ENCODE peak calls at places on chromosomes 12 and 14, in five cellular contexts. I, B, A, F and N are unnamed samples.

GRCh38 chr12:93518725-93519124 is 51.4 kb downstream of the MRPL42 start:
- DNase-seq in B (no peak), I (no peak), F (no peak), A (no peak), N (no peak)

GRCh38 chr14:100807979-100808734 is 17.8 kb upstream of the MEG3 start:
- DNase-seq in F (no peak), B (no peak), I (no peak), A (no peak), N (no peak)

GRCh38 chr12:85363382-85364190 is 83.6 kb downstream of the ALX1 start:
- DNase-seq in I (no peak), A (peak; percentile 60), B (no peak), F (no peak), N (no peak)

GRCh38 chr12:138898-139534 is 72.4 kb downstream of the IQSEC3 start:
- DNase-seq in I (peak; percentile 22), F (no peak), B (peak; percentile 29), A (no peak), N (peak; percentile 30)

GRCh38 chr14:23141706-23142467 is 22.8 kb upstream of the CEBPE start:
- DNase-seq in A (no peak), F (no peak), I (peak; percentile 78), B (peak; percentile 79), N (peak; percentile 68)

GRCh38 chr14:95048771-95049312 is 108.5 kb downstream of the DICER1 start:
- DNase-seq in B (no peak), F (no peak), A (no peak), I (no peak), N (peak; percentile 6)

GRCh38 chr12:130818381-130819247 is 20.4 kb downstream of the STX2 start:
- DNase-seq in A (peak; percentile 24), I (peak; percentile 65), F (peak; percentile 46), B (peak; percentile 67), N (peak; percentile 55)

GRCh38 chr14:69682607-69683263 is 71.3 kb downstream of the SUSD6 start:
- DNase-seq in F (no peak), B (no peak), A (no peak), I (no peak), N (no peak)

GRCh38 chr14:79271122-79271521 is 940.2 kb downstream of the DIO2 start:
- DNase-seq in A (no peak), I (no peak), F (no peak), B (no peak), N (no peak)

GRCh38 chr14:39946796-39947195 is 514.6 kb upstream of the FBXO33 start:
- DNase-seq in A (no peak), I (no peak), F (no peak), B (no peak), N (no peak)

GRCh38 chr12:52434096-52434733 is at the start of gene KRT75:
- DNase-seq in F (no peak), A (no peak), I (no peak), B (no peak), N (no peak)

GRCh38 chr12:96350982-96351381 is 49.3 kb downstream of the CDK17 start:
- DNase-seq in F (no peak), B (no peak), I (no peak), A (no peak), N (no peak)

GRCh38 chr12:89244536-89244935 is 107.8 kb downstream of the DUSP6 start:
- DNase-seq in I (no peak), A (no peak), F (no peak), B (no peak), N (no peak)

GRCh38 chr14:33120341-33120740 is 181.7 kb downstream of the NPAS3 start:
- DNase-seq in I (no peak), B (no peak), F (no peak), A (no peak), N (no peak)

GRCh38 chr14:24095196-24096068 is 1.3 kb downstream of the PCK2 start:
- DNase-seq in F (no peak), A (peak; percentile 61), I (peak; percentile 46), B (peak; percentile 43), N (peak; percentile 43)

GRCh38 chr14:105090493-105091334 is 25.5 kb upstream of the GPR132 start:
- DNase-seq in F (peak; percentile 67), I (peak; percentile 86), B (peak; percentile 87), A (peak; percentile 79), N (peak; percentile 75)

GRCh38 chr12:130424858-130425697 is 87.4 kb downstream of the PIWIL1 start:
- DNase-seq in A (no peak), F (no peak), I (no peak), B (no peak), N (no peak)

GRCh38 chr12:64800640-64801039 is 23.8 kb upstream of the TBC1D30 start:
- DNase-seq in A (no peak), I (no peak), F (no peak), B (no peak), N (no peak)

GRCh38 chr12:72612171-72612570 is 340.0 kb downstream of the TRHDE start:
- DNase-seq in I (no peak), B (no peak), F (no peak), A (no peak), N (no peak)

GRCh38 chr14:99280852-99281251 is 8.9 kb upstream of the BCL11B start:
- DNase-seq in I (no peak), B (no peak), A (no peak), F (no peak), N (no peak)

GRCh38 chr12:41819948-41820347 is 324.7 kb downstream of the GXYLT1 start:
- DNase-seq in F (no peak), A (no peak), I (no peak), B (no peak), N (no peak)

GRCh38 chr12:16658699-16659098 is 52.7 kb upstream of the LMO3 start:
- DNase-seq in I (no peak), F (no peak), B (no peak), A (no peak), N (no peak)

GRCh38 chr14:99389171-99389826 is 91.4 kb downstream of the SETD3 start:
- DNase-seq in I (peak; percentile 51), A (no peak), B (no peak), F (no peak), N (no peak)

DNA sequence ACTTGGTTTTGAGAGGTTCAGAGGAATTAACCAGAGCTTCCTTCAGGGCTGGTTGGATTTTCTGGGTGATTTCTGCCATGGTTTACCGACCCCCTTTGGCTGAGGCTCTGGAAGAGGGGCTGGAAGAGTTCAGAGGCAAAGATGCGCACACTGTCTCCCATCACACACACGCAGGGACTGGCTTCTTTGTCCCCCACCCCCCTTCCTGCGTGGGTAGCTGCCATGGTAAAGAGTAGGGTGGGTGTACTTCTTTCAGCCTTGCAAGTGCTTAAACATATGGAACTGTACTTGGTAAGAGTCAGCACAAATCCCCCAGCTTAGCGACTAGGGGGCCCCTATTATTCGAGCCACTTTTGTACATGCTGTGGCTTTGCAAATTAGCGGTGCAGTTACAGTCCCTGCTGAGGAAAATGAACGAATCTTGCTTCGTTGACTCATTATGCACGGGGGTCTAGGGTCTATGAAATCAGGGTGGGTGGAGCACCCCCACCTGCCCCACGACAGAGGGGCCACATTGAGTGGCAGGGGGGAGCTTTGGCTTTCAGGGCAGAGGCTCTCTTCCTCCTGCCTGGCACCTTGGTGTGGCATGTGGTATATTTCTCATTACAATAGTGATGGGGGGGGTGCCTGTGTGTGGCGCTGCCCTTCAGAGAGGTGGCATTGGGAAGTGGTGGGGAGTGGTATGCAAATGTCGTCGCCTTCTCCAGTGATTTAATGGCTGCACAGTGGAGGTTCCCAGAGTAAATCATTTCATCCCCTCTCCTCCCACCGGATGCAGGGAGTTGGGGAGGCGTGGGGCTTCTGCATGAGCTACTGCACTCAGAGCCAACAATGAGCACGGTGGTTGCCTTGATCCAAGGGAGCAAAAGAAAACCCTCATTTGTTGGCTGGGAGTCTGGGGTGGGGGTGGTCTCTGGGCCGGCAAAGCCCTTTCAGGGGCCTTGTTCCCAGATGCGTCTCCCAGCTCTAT is 124.0 kb downstream of the AACS start:
- DNase-seq in A (no peak), F (no peak), I (no peak), B (no peak), N (no peak)
- H3K27ac ChIP-seq in A (no peak overlapping the region), F (no peak overlapping the region), I (no peak overlapping the region), B (no peak overlapping the region), N (no peak overlapping the region)

DNA sequence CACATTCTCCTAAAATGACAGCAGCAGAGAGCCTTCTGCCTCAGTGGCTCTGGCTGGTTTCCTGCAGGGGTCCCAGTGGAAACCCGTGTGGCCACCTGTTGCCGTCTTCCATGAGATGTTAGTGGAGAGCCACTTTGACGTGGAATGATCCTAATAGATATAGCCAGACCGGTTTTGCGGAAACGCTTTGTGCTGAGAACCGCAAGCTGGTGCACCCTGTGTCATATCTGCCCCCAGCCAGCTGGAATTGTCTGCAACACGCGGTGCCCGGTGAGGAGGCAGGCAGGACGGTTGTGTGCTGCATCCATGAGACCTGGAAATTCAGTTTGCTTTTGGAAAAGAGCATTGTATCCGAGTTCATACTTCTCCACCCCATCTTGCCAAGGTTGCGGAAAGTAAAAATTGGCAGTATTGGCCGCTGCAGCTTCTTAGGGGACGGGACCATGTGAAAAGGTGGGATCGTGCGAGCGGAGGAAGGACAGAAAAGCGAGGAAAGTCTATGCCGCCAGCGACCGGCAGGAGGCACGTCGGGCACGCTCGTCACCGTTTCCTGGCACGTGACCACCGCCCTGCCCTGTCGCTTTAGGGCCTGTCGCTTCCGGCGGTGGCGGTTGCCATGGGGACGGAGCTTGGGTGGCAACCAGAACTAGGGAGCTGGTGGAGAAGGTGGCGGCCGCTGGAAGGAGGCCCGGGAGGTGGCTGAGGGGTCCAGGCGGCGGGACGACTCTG is at the start of gene CFAP251:
- DNase-seq in F (peak; percentile 77), A (peak; percentile 82), B (peak; percentile 95), I (peak; percentile 100), N (peak; percentile 79)
- H3K27ac ChIP-seq in F (peak within 1 kb of the TSS; percentile 25), A (peak within 1 kb of the TSS; percentile 35), B (peak within 1 kb of the TSS; percentile 39), I (peak within 1 kb of the TSS; percentile 78), N (no peak within 1 kb of the TSS)

DNA sequence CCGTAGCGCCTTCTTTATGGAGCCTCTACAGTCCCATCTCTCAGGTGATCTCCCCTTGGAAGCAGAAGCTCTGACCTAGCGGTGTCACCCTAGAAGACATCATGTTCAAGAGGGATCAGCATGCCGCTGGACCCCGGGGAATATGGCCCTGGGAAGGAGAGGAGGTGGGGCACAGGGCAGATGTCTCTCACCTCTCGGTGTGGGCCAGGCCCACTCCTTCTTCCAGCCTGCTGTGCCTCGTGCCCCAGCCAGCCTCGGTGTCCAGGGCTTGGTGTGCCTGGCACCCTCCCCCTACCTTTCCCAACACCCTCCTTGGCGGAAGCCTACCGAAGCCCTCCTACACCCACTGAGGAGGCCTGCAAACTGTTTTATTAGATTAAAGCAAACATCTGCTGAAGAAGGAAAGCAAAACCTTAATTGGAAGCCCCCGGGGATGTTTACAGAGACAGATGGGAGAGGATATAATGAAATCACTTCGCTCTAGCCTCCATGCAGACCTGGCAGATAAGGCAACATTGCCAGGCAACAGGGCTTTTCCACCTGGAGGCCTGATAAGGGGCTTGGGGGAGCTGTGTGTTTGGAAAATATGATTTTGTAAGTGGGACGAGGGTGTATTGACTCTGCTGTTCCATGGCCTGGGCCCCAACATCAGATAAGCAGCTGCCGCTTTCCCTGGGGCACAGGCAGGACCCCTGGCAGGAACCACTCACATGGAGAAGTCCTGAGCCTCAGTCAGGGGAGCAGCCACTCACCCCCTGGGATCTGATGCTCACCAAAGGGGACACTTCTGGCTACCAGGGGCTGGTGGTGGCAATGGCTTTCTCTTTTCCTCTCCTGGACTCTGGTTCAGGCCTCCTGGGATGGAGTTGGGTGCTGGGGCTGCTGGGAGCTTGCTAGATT is 5.7 kb upstream of the CHGA start:
- DNase-seq in B (no peak), F (no peak), A (no peak), I (no peak), N (no peak)
- H3K27ac ChIP-seq in B (no peak overlapping the region), F (no peak overlapping the region), A (no peak overlapping the region), I (no peak overlapping the region), N (no peak overlapping the region)

DNA sequence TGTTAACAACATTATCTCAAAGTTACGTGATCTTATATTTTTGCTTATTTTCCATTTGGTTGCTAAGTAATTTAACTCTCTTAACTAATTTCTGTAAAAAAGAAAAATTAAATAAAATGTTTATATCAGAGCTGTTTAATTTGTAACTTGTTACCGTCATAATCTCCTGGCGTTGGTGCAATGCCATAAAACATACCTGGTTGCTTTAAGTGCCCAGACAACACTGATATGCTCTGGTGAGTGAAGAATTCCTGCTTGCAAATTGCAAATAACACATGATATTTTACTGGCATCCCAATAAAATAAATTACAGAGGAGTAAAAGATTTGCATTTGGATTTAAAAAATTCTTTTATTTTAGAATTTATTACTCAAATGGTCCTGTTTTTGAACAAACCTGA is 640.1 kb upstream of the MIS18BP1 start:
- DNase-seq in A (no peak), F (no peak), I (no peak), B (no peak), N (no peak)
- H3K27ac ChIP-seq in A (no peak overlapping the region), F (no peak overlapping the region), I (no peak overlapping the region), B (no peak overlapping the region), N (peak overlapping the region; percentile 5)